ENCODE peak calls at places on chromosomes 5 and 9, in nine cellular contexts. W is heart right ventricle, O is heart left ventricle, C is tibial artery, X is fibroblast of lung, I is AG04450, Z is IMR-90, J is ascending aorta, E is A549. H is an unnamed sample.

GRCh38 chr5:158393457-158393856 is 534.5 kb upstream of the CLINT1 start:
- DNase-seq in W (no peak), O (no peak), C (no peak), X (no peak), I (no peak), Z (no peak), J (no peak), E (no peak), H (no peak)

GRCh38 chr9:125631391-125632085 is 75.5 kb downstream of the MAPKAP1 start:
- DNase-seq in W (no peak), O (no peak), C (no peak), X (peak), I (no peak), Z (peak), J (no peak), E (peak), H (peak)

GRCh38 chr9:135809166-135809565 is 98.2 kb downstream of the CAMSAP1 start:
- DNase-seq in W (no peak), O (no peak), C (no peak), X (peak), I (no peak), Z (peak), J (no peak), E (no peak), H (peak)

GRCh38 chr5:36744678-36745659 is 131.6 kb upstream of the NIPBL start:
- DNase-seq in W (peak), O (peak), C (peak), X (peak), I (peak), Z (peak), J (no peak), E (peak), H (peak)

GRCh38 chr5:81315336-81315735 is 13.9 kb downstream of the ZCCHC9 start:
- DNase-seq in W (no peak), O (no peak), C (no peak), X (peak), I (peak), Z (peak), J (no peak), E (no peak), H (peak)

GRCh38 chr5:14870347-14871083 is 1.1 kb downstream of the ANKH start:
- DNase-seq in W (peak), O (peak), C (peak), X (no peak), I (no peak), Z (no peak), J (no peak), E (no peak), H (no peak)

GRCh38 chr5:107779472-107779871 is 108.7 kb upstream of the EFNA5 start:
- DNase-seq in W (no peak), O (no peak), C (no peak), X (no peak), I (no peak), Z (no peak), J (no peak), E (no peak), H (no peak)

GRCh38 chr5:126139773-126140172 is 283.4 kb upstream of the GRAMD2B start:
- DNase-seq in W (no peak), O (no peak), C (no peak), X (peak), I (no peak), Z (peak), J (no peak), E (no peak), H (peak)

GRCh38 chr9:93346240-93347112 is 105.0 kb upstream of the FAM120A start:
- DNase-seq in W (peak), O (no peak), C (no peak), X (peak), I (no peak), Z (no peak), J (no peak), E (no peak), H (no peak)

GRCh38 chr5:170540276-170540675 is 36.5 kb downstream of the KCNIP1 start:
- DNase-seq in W (no peak), O (no peak), C (peak), X (no peak), I (no peak), Z (no peak), J (no peak), E (no peak), H (no peak)

GRCh38 chr9:98795970-98796363 is 388 bp downstream of the ANKS6 start:
- DNase-seq in W (peak), O (peak), C (no peak), X (no peak), I (no peak), Z (no peak), J (no peak), E (no peak), H (no peak)

GRCh38 chr9:135698767-135699166 is 514 bp downstream of the SOHLH1 start:
- DNase-seq in W (no peak), O (no peak), C (no peak), X (no peak), I (no peak), Z (no peak), J (no peak), E (no peak), H (no peak)

GRCh38 chr5:133155326-133155969 is 103.6 kb downstream of the HSPA4 start:
- DNase-seq in W (no peak), O (no peak), C (no peak), X (no peak), I (no peak), Z (no peak), J (no peak), E (no peak), H (no peak)

GRCh38 chr9:14087576-14087975 is 226.4 kb downstream of the NFIB start:
- DNase-seq in W (no peak), O (no peak), C (no peak), X (no peak), I (no peak), Z (no peak), J (no peak), E (no peak), H (no peak)

GRCh38 chr5:135073771-135074345 is 39.8 kb upstream of the PITX1 start:
- DNase-seq in W (no peak), O (no peak), C (peak), X (peak), I (no peak), Z (peak), J (no peak), E (no peak), H (peak)

GRCh38 chr5:162473051-162473714 is 405.6 kb downstream of the GABRG2 start:
- DNase-seq in W (no peak), O (no peak), C (no peak), X (no peak), I (no peak), Z (no peak), J (no peak), E (no peak), H (no peak)

GRCh38 chr5:65459995-65460394 is 21.7 kb downstream of the ADAMTS6 start:
- DNase-seq in W (no peak), O (no peak), C (no peak), X (no peak), I (no peak), Z (no peak), J (no peak), E (no peak), H (no peak)

GRCh38 chr9:81861644-81862043 is 66.6 kb upstream of the SPATA31D4 start:
- DNase-seq in W (no peak), O (no peak), C (no peak), X (peak), I (no peak), Z (peak), J (no peak), E (peak), H (peak)

GRCh38 chr9:116506685-116507084 is 180.4 kb upstream of the TRIM32 start:
- DNase-seq in W (no peak), O (no peak), C (no peak), X (peak), I (no peak), Z (peak), J (no peak), E (no peak), H (no peak)

GRCh38 chr9:17031546-17031945 is 103.3 kb upstream of the CNTLN start:
- DNase-seq in W (no peak), O (no peak), C (no peak), X (no peak), I (no peak), Z (no peak), J (no peak), E (no peak), H (no peak)

GRCh38 chr5:132589467-132589866 is 32.7 kb downstream of the RAD50 start:
- DNase-seq in W (no peak), O (no peak), C (no peak), X (no peak), I (no peak), Z (no peak), J (no peak), E (no peak), H (no peak)

GRCh38 chr9:110142868-110143866 is 64.8 kb downstream of the C9orf152 start:
- DNase-seq in W (no peak), O (no peak), C (no peak), X (no peak), I (no peak), Z (no peak), J (no peak), E (no peak), H (no peak)

GRCh38 chr9:98144076-98144475 is 25.1 kb upstream of the TRIM14 start:
- DNase-seq in W (no peak), O (no peak), C (peak), X (no peak), I (no peak), Z (no peak), J (no peak), E (no peak), H (no peak)

GRCh38 chr5:127993476-127993875 is 90.1 kb upstream of the SLC12A2 start:
- DNase-seq in W (no peak), O (no peak), C (no peak), X (no peak), I (no peak), Z (no peak), J (no peak), E (no peak), H (no peak)

GRCh38 chr5:141753971-141754713 is 72.1 kb upstream of the ARAP3 start:
- DNase-seq in W (no peak), O (no peak), C (no peak), X (peak), I (no peak), Z (peak), J (no peak), E (peak), H (no peak)

GRCh38 chr9:91033802-91034201 is 232.2 kb downstream of the SYK start:
- DNase-seq in W (no peak), O (peak), C (no peak), X (no peak), I (no peak), Z (no peak), J (no peak), E (no peak), H (no peak)

GRCh38 chr5:74762599-74762998 is 4.3 kb downstream of the GFM2 start:
- DNase-seq in W (no peak), O (no peak), C (no peak), X (peak), I (peak), Z (peak), J (no peak), E (peak), H (peak)

GRCh38 chr5:95530441-95530840 is 24.3 kb downstream of the SKIC3 start:
- DNase-seq in W (no peak), O (no peak), C (no peak), X (peak), I (peak), Z (peak), J (no peak), E (no peak), H (peak)

GRCh38 chr9:127179633-127180401 is 57.4 kb upstream of the ANGPTL2 start:
- DNase-seq in W (no peak), O (peak), C (peak), X (no peak), I (no peak), Z (no peak), J (no peak), E (no peak), H (no peak)

GRCh38 chr9:124045076-124045829 is 33.7 kb downstream of the LHX2 start:
- DNase-seq in W (peak), O (peak), C (peak), X (peak), I (no peak), Z (peak), J (no peak), E (no peak), H (peak)

GRCh38 chr9:95845751-95846150 is 29.7 kb upstream of the ERCC6L2 start:
- DNase-seq in W (no peak), O (no peak), C (no peak), X (no peak), I (no peak), Z (no peak), J (no peak), E (no peak), H (no peak)

GRCh38 chr9:93520523-93520922 is 55.9 kb upstream of the PHF2 start:
- DNase-seq in W (no peak), O (no peak), C (no peak), X (no peak), I (no peak), Z (no peak), J (no peak), E (no peak), H (no peak)

GRCh38 chr9:91586282-91586681 is 162.7 kb upstream of the NFIL3 start:
- DNase-seq in W (no peak), O (no peak), C (no peak), X (no peak), I (no peak), Z (no peak), J (no peak), E (no peak), H (no peak)

GRCh38 chr5:96781031-96781733 is 26.6 kb downstream of the ERAP1 start:
- DNase-seq in W (no peak), O (no peak), C (no peak), X (peak), I (no peak), Z (peak), J (no peak), E (no peak), H (peak)

GRCh38 chr9:19994296-19994695 is 205.5 kb upstream of the SLC24A2 start:
- DNase-seq in W (no peak), O (no peak), C (no peak), X (peak), I (no peak), Z (no peak), J (no peak), E (no peak), H (no peak)

GRCh38 chr5:59104400-59105117 is 521.7 kb downstream of the RAB3C start:
- DNase-seq in W (no peak), O (no peak), C (no peak), X (no peak), I (no peak), Z (no peak), J (no peak), E (no peak), H (no peak)

GRCh38 chr5:10600629-10601245 is 36.9 kb downstream of the ANKRD33B start:
- DNase-seq in W (no peak), O (no peak), C (no peak), X (peak), I (no peak), Z (no peak), J (no peak), E (no peak), H (no peak)

GRCh38 chr9:87884578-87885459 is 2.1 kb downstream of the SPATA31E1 start:
- DNase-seq in W (no peak), O (no peak), C (no peak), X (no peak), I (no peak), Z (no peak), J (no peak), E (no peak), H (no peak)

GRCh38 chr9:15617782-15618181 is 64.9 kb downstream of the CCDC171 start:
- DNase-seq in W (no peak), O (no peak), C (no peak), X (no peak), I (no peak), Z (no peak), J (no peak), E (no peak), H (no peak)

GRCh38 chr9:15618540-15619331 is 65.9 kb downstream of the CCDC171 start:
- DNase-seq in W (no peak), O (no peak), C (no peak), X (no peak), I (no peak), Z (no peak), J (no peak), E (no peak), H (no peak)

DNA sequence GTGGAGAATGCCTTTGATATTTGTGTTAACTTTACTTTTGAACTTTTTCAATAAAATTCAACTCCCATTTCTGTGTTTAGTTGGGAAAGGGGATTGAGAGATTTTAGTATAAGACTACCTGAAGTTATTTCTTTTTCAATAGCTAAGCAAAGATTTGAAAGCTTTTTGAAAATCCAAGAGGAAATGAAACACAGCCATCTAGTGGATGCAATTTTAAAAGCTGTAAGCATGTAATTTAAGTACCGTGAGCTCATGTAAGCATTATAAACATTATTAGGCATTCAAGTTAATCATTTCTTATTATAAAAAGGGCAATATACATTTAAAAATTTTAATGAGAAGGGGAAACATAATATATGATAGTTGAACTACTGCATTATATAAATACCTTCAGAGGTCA is 69.8 kb downstream of the CCDC171 start:
- DNase-seq in W (no peak), O (no peak), C (no peak), X (peak), I (no peak), Z (peak), J (no peak), E (no peak), H (no peak)
- TF ChIP-seq CTCF in W (no peak), O (no peak), C (no peak), X (no peak), I (peak), Z (peak), J (peak), E (peak), H (peak)

GRCh38 chr5:90878549-90879196 is 320.1 kb downstream of the ADGRV1 start:
- DNase-seq in W (no peak), O (no peak), C (no peak), X (peak), I (no peak), Z (peak), J (no peak), E (no peak), H (peak)
- H3K27ac ChIP-seq in W (peak), O (peak), C (peak), X (no peak), I (no peak), Z (no peak), J (no peak), E (peak), H (no peak)

GRCh38 chr9:22158983-22159382 is 149.9 kb upstream of the CDKN2B start:
- DNase-seq in W (no peak), O (no peak), C (peak), X (peak), I (no peak), Z (peak), J (peak), E (no peak), H (peak)
- H3K4me3 ChIP-seq in W (no peak), O (no peak), C (no peak), X (no peak), I (no peak), Z (no peak), J (no peak), E (peak), H (no peak)

GRCh38 chr5:159440235-159440634 is 109.9 kb upstream of the IL12B start:
- DNase-seq in W (no peak), O (no peak), C (no peak), X (no peak), I (no peak), Z (no peak), J (no peak), E (no peak), H (no peak)
- TF ChIP-seq CTCF in W (no peak), O (no peak), C (no peak), X (no peak), I (no peak), Z (no peak), J (no peak), E (no peak), H (no peak)

DNA sequence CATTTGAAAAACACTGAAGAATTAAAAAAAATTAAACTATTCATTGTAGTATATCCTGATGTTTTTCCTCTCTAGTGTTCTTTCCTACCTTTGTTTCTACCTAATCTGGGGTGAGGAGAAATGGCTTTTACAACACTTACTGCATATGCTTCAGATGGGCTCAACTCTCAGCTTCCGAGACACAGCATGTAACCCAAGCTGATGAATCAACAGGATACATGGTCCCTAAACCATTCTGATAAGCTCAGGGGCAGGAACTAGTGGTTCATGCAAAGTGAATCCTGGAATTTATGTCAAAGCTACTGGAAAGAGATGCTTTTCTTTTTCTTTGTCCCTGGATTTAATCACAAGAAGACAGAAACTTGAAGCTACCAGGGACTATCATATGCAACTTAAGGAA is 672.5 kb upstream of the RORB start:
- DNase-seq in W (no peak), O (no peak), C (no peak), X (peak), I (no peak), Z (no peak), J (no peak), E (no peak), H (no peak)
- H3K27ac ChIP-seq in W (no peak), O (no peak), C (no peak), X (no peak), I (no peak), Z (no peak), J (no peak), E (no peak), H (no peak)